ENCODE peak calls at places on chromosomes 16 and 17, in five cellular contexts. X, B, J, V and C are unnamed samples.

GRCh38 chr17:32870969-32871368 is 6.0 kb downstream of the MYO1D start:
- DNase-seq in X (peak), B (peak), J (peak), V (no peak), C (peak)

GRCh38 chr16:56748826-56749225 is 18.9 kb downstream of the NUP93 start:
- DNase-seq in X (no peak), B (no peak), J (no peak), V (no peak), C (peak)

GRCh38 chr16:49800876-49801275 is 55.0 kb downstream of the ZNF423 start:
- DNase-seq in X (no peak), B (no peak), J (no peak), V (no peak), C (no peak)

GRCh38 chr17:69179227-69179952 is 37.7 kb upstream of the ABCA6 start:
- DNase-seq in X (peak), B (peak), J (peak), V (no peak), C (peak)

GRCh38 chr17:3667366-3668278 is 756 bp downstream of the TAX1BP3 start:
- DNase-seq in X (peak), B (peak), J (peak), V (peak), C (peak)

GRCh38 chr17:81329927-81330883 is 35.1 kb upstream of the SLC38A10 start:
- DNase-seq in X (no peak), B (no peak), J (no peak), V (no peak), C (no peak)

GRCh38 chr16:3101841-3102470 is 2.9 kb upstream of the ZSCAN10 start:
- DNase-seq in X (no peak), B (no peak), J (no peak), V (no peak), C (no peak)

GRCh38 chr17:75099881-75100595 is 9.7 kb upstream of the ARMC7 start:
- DNase-seq in X (no peak), B (no peak), J (no peak), V (no peak), C (no peak)

GRCh38 chr17:74443516-74444296 is 11.8 kb downstream of the GPRC5C start:
- DNase-seq in X (no peak), B (no peak), J (no peak), V (no peak), C (no peak)

GRCh38 chr17:61205931-61206330 is 193.7 kb upstream of the TBX2 start:
- DNase-seq in X (no peak), B (no peak), J (no peak), V (no peak), C (no peak)

GRCh38 chr16:803751-804075 is 3.2 kb upstream of the GNG13 start:
- DNase-seq in X (no peak), B (no peak), J (no peak), V (no peak), C (no peak)

GRCh38 chr16:12574721-12575120 is 229.0 kb downstream of the CPPED1 start:
- DNase-seq in X (no peak), B (no peak), J (no peak), V (no peak), C (no peak)

GRCh38 chr16:3797904-3798811 is 80.8 kb upstream of the TRAP1 start:
- DNase-seq in X (no peak), B (no peak), J (no peak), V (no peak), C (no peak)

GRCh38 chr17:8382052-8382879 is 727 bp downstream of the RPL26 start:
- DNase-seq in X (no peak), B (peak), J (no peak), V (no peak), C (no peak)

GRCh38 chr17:7354262-7354781 is 634 bp upstream of the TMEM95 start:
- DNase-seq in X (no peak), B (peak), J (peak), V (no peak), C (peak)

GRCh38 chr16:51968756-51969155 is 578.2 kb downstream of the TOX3 start:
- DNase-seq in X (no peak), B (no peak), J (peak), V (no peak), C (peak)

GRCh38 chr17:47240806-47241205 is 12.8 kb upstream of the ITGB3 start:
- DNase-seq in X (no peak), B (no peak), J (no peak), V (no peak), C (no peak)

GRCh38 chr16:6483634-6484033 is 849.0 kb upstream of the RBFOX1 start:
- DNase-seq in X (no peak), B (no peak), J (no peak), V (no peak), C (no peak)

GRCh38 chr16:65120811-65121721 is 797 bp downstream of the CDH11 start:
- DNase-seq in X (peak), B (peak), J (no peak), V (no peak), C (no peak)

GRCh38 chr17:50935201-50936124 is 69.3 kb upstream of the TOB1 start:
- DNase-seq in X (peak), B (no peak), J (no peak), V (peak), C (no peak)

GRCh38 chr17:82461827-82462524 is 3.4 kb downstream of the NARF start:
- DNase-seq in X (no peak), B (no peak), J (no peak), V (no peak), C (no peak)

GRCh38 chr16:3789375-3790067 is 72.2 kb upstream of the TRAP1 start:
- DNase-seq in X (no peak), B (no peak), J (no peak), V (no peak), C (no peak)

GRCh38 chr16:21190599-21190998 is 20.8 kb downstream of the ZP2 start:
- DNase-seq in X (no peak), B (no peak), J (peak), V (no peak), C (peak)

GRCh38 chr17:64110436-64111152 is 19.4 kb downstream of the ERN1 start:
- DNase-seq in X (no peak), B (peak), J (no peak), V (no peak), C (no peak)

GRCh38 chr16:72654535-72654934 is 393.4 kb downstream of the ZFHX3 start:
- DNase-seq in X (no peak), B (no peak), J (no peak), V (no peak), C (no peak)

GRCh38 chr16:72657164-72657563 is 390.8 kb downstream of the ZFHX3 start:
- DNase-seq in X (no peak), B (no peak), J (no peak), V (no peak), C (no peak)

GRCh38 chr16:72658888-72659717 is 388.8 kb downstream of the ZFHX3 start:
- DNase-seq in X (no peak), B (peak), J (peak), V (no peak), C (peak)

DNA sequence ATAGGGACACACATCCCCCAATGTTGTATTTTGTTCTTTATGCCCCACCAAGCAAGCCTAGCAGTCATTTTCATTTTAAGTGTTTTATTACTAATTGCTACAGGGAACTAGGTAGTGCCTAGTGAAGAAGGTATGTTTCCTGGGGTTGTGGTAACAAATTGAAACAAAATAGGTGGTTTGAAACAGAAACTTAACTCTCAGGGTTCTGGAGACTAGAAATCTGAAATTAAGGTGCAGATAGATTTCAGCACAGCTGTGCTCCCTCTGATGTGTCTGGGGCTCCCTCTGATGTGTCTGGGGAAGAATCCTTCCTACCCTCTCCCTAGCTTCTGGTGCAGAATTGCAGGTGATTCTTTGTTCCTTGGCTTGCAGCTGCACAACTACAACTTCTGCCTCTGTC is 390.1 kb downstream of the ZFHX3 start:
- DNase-seq in X (no peak), B (no peak), J (no peak), V (no peak), C (no peak)
- TF ChIP-seq CTCF in X (no peak), B (no peak), J (no peak), V (no peak), C (no peak)

DNA sequence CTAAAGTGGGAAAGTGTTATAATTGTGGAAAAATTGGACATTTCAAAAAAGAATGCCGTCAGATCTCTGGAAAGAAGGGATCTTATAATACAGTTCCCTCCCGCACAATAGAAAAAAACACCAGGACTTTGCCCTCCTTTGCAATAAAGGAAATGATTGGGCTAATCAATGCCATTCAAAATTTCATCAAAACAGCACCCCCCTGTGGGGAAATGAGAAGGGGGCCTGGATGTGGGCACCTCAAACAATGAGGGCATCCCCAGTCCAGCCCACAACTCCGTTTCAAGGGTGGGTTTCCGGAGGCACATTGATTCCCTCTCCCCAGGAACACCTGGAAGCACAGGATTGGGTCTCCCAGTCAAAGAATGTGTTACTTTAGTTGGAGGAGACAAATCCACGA is 26.1 kb downstream of the CD300LG start:
- DNase-seq in X (no peak), B (no peak), J (no peak), V (no peak), C (no peak)
- H3K4me3 ChIP-seq in X (no peak), B (no peak), J (no peak), V (no peak), C (no peak)

DNA sequence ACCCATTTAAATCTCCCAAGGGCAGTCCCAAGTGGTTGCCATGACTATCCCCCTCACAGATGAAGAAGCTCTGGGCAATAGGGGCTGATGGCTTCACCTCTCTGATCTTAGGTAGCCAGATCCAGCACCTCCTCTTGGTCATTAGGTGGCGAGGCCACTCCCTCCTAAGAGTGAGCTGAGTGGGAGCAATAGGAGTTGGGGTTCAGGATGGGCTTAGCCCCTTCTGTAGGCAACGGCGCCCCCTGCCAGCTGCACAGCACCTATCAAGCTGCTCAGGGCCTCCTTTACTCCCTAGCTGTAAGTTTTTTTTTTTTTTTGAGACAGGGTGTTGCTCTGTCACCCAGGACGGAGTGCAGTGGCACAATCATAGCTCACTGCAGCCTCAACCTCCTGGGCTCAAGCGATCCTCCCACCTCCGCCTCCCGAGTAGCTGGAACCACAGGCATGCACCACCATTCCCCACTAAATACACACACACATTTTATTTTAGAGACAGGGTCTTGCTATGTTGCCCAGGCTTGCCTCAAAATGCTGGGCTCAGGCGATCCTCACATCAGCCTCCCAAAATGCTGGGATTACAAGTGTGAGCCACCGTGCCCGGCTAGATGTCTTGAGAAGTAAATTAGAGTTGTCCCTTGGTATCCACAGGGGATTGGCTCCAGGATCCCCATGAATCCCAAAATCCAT is 3.5 kb upstream of the RRAD start:
- DNase-seq in X (no peak), B (peak), J (peak), V (no peak), C (peak)
- TF ChIP-seq CTCF in X (no peak), B (peak), J (peak), V (peak), C (peak)

GRCh38 chr16:79401157-79401556 is 199.4 kb downstream of the MAF start:
- DNase-seq in X (no peak), B (no peak), J (no peak), V (no peak), C (no peak)
- H3K4me3 ChIP-seq in X (no peak), B (no peak), J (no peak), V (no peak), C (no peak)

DNA sequence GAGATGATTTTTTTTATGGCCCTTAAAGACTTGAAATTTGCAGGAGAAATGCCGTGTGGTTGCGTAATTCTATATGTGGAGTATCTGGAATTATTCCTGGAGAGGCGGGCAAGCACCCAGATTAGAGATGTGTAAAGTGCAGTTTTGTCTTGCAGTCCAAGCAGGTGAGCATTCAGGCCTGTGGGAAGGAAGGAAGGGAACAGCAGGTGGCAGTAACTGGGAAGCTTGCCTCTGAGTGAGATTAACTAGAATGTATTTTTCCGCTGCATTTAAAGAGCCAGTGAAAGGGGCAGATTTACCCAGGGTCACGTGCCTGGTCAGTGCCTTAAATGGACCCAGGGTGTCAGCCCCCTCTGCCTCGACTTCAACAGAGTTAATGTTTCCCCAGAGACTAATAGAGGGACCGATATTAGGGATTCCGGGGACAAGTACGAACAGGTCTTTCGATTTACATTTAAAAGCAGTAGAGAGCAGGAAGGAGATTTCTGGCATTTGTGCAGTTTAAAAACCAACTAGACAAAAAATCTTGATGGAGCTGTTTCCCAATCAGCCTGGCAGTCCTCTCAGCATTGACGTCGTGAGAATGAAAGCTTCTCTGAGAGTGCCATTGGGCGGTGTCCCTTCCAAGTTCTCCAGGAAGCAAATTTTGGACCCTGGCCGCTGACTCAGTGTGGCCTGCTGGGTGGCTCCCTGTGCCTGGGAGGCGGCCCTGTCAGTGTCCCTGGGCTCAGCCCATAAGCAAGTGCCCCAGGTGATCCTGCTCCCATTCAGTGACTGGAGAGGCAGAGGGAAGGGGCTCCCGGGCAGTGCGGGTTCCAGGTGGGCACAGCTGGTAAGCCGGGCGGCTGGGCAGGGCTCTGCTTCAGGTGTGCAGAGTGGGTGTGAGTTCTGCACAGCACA is 38.2 kb downstream of the KSR1 start:
- DNase-seq in X (peak), B (peak), J (peak), V (peak), C (no peak)
- TF ChIP-seq CTCF in X (peak), B (peak), J (peak), V (peak), C (no peak)

DNA sequence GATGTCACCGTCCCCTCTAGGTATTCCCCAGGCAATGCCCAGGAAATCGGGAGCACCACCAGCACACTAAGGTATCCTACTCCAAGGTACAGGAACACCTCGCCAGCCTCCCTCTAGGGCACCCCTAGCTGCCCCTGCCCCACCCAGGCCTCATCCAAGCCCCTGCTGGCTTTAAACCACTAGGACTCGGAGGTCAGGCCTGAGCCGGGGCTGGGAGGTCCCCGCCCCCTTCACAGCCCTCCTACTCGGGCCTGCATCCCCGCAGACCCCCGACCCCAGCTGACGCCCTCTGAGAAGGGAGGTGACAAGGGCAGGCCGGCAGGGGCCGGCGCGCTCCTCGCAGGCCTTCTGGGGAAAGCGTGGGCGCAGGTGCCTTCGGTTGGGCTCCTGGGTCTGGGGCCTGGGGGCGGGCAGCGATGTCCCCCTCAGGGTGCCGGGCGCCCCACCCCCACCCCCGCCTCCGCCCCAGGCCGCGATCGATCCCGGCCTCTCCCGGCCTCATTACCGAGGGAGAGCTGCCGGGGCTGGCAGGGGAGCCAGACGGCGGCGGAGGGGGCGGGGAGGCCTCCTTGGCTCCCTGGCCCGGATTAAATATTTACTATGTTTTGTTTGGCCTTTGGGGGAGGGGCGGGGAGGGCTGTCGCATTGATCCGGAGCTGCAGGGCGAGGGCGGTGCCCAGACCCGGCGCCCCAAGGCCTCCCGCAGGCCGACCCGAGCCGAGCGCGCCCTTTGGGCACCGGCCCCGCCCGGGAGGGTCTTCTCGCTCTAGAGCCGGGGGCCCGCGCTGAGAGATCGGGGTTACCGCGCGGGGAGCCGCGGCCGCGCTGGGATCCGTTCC is 27.3 kb downstream of the RTN4RL1 start:
- DNase-seq in X (no peak), B (no peak), J (peak), V (peak), C (peak)
- H3K4me3 ChIP-seq in X (peak), B (no peak), J (no peak), V (peak), C (peak)

DNA sequence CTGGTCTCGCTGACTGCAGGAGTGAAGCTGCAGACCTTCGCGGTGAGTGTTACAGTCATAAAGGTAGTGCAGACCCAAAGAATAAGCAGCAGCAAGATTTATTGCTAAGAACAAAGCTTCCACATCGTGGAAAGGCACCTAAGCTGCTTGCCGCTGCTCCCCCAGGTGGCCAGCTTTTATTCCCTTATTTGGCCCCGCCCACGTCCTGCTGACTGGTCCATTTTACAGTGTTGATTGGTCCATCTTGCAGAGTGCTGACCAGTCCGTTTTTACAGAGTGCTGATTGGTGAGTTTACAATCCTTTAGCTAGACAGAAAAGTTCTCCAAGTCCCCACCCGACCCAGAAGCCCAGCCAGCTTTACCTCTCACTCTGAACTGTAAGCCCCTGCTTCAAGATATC is 227.8 kb downstream of the ABCC12 start:
- DNase-seq in X (no peak), B (no peak), J (no peak), V (no peak), C (no peak)
- TF ChIP-seq CTCF in X (no peak), B (no peak), J (no peak), V (no peak), C (no peak)